ENCODE peak calls at places on chromosome 13, in seven cellular contexts. M is CD8-positive, alpha-beta T cell; Y is BE2C; O is left ventricle myocardium inferior; K is mesendoderm; X is Panc1; R is OCI-LY7. L is an unnamed sample.

GRCh38 chr13:33017410-33017929 is 1.2 kb downstream of the KL start:
- DNase-seq in M (no peak), Y (no peak), O (peak; percentile 48), K (peak; percentile 93), X (peak; percentile 5), R (peak; percentile 30), L (no peak)

GRCh38 chr13:93388701-93389100 is 162.1 kb downstream of the GPC6 start:
- DNase-seq in M (no peak), Y (no peak), O (no peak), K (no peak), X (no peak), R (no peak), L (peak; percentile 12)

GRCh38 chr13:52001120-52001731 is 10.0 kb downstream of the ATP7B start:
- DNase-seq in M (no peak), Y (no peak), O (no peak), K (peak; percentile 71), X (no peak), R (peak; percentile 75), L (no peak)

GRCh38 chr13:32010137-32010536 is 21.4 kb upstream of the FRY start:
- DNase-seq in M (no peak), Y (no peak), O (no peak), K (no peak), X (no peak), R (no peak), L (no peak)

GRCh38 chr13:113788413-113789135 is 29.5 kb downstream of the TMEM255B start:
- DNase-seq in M (no peak), Y (no peak), O (no peak), K (no peak), X (no peak), R (no peak), L (no peak)

GRCh38 chr13:32471187-32471922 is 43.4 kb upstream of the N4BP2L1 start:
- DNase-seq in M (no peak), Y (no peak), O (peak; percentile 42), K (no peak), X (no peak), R (no peak), L (no peak)

GRCh38 chr13:37648604-37649003 is 50.0 kb upstream of the POSTN start:
- DNase-seq in M (no peak), Y (no peak), O (no peak), K (no peak), X (no peak), R (no peak), L (peak; percentile 62)

GRCh38 chr13:52454459-52454824 is 836 bp upstream of the CKAP2 start:
- DNase-seq in M (no peak), Y (no peak), O (no peak), K (peak; percentile 3), X (no peak), R (peak; percentile 77), L (no peak)

GRCh38 chr13:25180795-25181537 is 8.9 kb upstream of the AMER2 start:
- DNase-seq in M (no peak), Y (no peak), O (no peak), K (no peak), X (no peak), R (peak; percentile 61), L (no peak)

GRCh38 chr13:42266464-42266863 is 5.5 kb upstream of the AKAP11 start:
- DNase-seq in M (no peak), Y (no peak), O (no peak), K (peak; percentile 35), X (no peak), R (no peak), L (peak; percentile 74)

GRCh38 chr13:38821753-38822551 is 135.1 kb downstream of the FREM2 start:
- DNase-seq in M (no peak), Y (no peak), O (no peak), K (peak; percentile 66), X (no peak), R (no peak), L (no peak)

GRCh38 chr13:18951412-18951811 is 230.2 kb downstream of the TUBA3C start:
- DNase-seq in M (no peak), Y (no peak), O (no peak), K (no peak), X (no peak), R (no peak), L (no peak)

GRCh38 chr13:25874907-25875306 is 176.9 kb downstream of the SHISA2 start:
- DNase-seq in M (peak; percentile 46), Y (no peak), O (no peak), K (peak; percentile 7), X (no peak), R (peak; percentile 23), L (no peak)

GRCh38 chr13:112510002-112510780 is 77.8 kb downstream of the TUBGCP3 start:
- DNase-seq in M (no peak), Y (peak; percentile 59), O (no peak), K (peak; percentile 94), X (no peak), R (peak; percentile 24), L (peak; percentile 16)

GRCh38 chr13:46389985-46390384 is 2.9 kb upstream of the RUBCNL start:
- DNase-seq in M (no peak), Y (no peak), O (peak; percentile 18), K (no peak), X (no peak), R (peak; percentile 90), L (no peak)

GRCh38 chr13:29935309-29935981 is 85.0 kb upstream of the UBL3 start:
- DNase-seq in M (peak; percentile 63), Y (no peak), O (no peak), K (no peak), X (no peak), R (peak; percentile 18), L (no peak)

GRCh38 chr13:48236528-48237353 is 3.7 kb downstream of the ITM2B start:
- DNase-seq in M (no peak), Y (no peak), O (no peak), K (peak; percentile 23), X (no peak), R (no peak), L (no peak)

GRCh38 chr13:111658150-111659100 is 338.0 kb downstream of the TEX29 start:
- DNase-seq in M (no peak), Y (no peak), O (no peak), K (peak; percentile 25), X (no peak), R (no peak), L (peak; percentile 52)

GRCh38 chr13:46622918-46623256 is 69.9 kb downstream of the LRCH1 start:
- DNase-seq in M (no peak), Y (peak; percentile 85), O (peak; percentile 24), K (no peak), X (no peak), R (peak; percentile 25), L (peak; percentile 78)

GRCh38 chr13:113852536-113853517 is 11.0 kb downstream of the GAS6 start:
- DNase-seq in M (no peak), Y (no peak), O (no peak), K (no peak), X (no peak), R (no peak), L (no peak)

GRCh38 chr13:99429670-99430069 is 71.6 kb upstream of the TM9SF2 start:
- DNase-seq in M (no peak), Y (no peak), O (no peak), K (no peak), X (no peak), R (peak; percentile 39), L (no peak)
- H3K36me3 ChIP-seq in M (no peaks in the 10 kb centered on the region), Y (no peaks in the 10 kb centered on the region), O (no peaks in the 10 kb centered on the region), K (no peaks in the 10 kb centered on the region), X (no peaks in the 10 kb centered on the region), R (no peaks in the 10 kb centered on the region), L (no peaks in the 10 kb centered on the region)

DNA sequence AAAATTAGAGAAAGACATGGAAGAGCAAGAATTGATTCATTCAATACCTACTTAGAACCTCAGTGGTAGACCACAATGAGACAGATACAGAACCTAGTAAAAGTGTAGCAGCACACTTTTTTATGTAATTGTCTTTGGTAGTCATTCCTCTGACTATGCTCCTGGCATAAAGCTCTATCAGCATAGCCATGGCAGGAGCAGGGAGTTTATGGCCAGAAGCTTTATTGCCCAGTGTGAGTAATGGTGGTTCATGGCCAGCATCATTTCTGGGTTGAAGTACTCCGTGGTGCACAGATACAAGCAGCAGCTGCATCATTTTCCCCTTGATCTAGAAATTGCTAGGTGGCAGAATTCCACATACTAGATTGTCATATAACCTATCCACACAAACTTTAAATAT is 352.6 kb downstream of the TBC1D4 start:
- DNase-seq in M (no peak), Y (no peak), O (no peak), K (no peak), X (no peak), R (no peak), L (peak; percentile 56)
- H3K36me3 ChIP-seq in M (no peaks in the 10 kb centered on the region), Y (no peaks in the 10 kb centered on the region), O (no peaks in the 10 kb centered on the region), K (no peaks in the 10 kb centered on the region), X (no peaks in the 10 kb centered on the region), R (no peaks in the 10 kb centered on the region), L (no peaks in the 10 kb centered on the region)

GRCh38 chr13:77084755-77085154 is 57.8 kb upstream of the FBXL3 start:
- DNase-seq in M (no peak), Y (no peak), O (no peak), K (no peak), X (no peak), R (no peak), L (no peak)

GRCh38 chr13:77079902-77080413 is 53.0 kb upstream of the FBXL3 start:
- DNase-seq in M (no peak), Y (no peak), O (no peak), K (no peak), X (no peak), R (no peak), L (no peak)
- H3K36me3 ChIP-seq in M (peaks cover 65% of the 10 kb centered on the region), Y (peaks cover 68% of the 10 kb centered on the region), O (peaks cover 97% of the 10 kb centered on the region), K (no peaks in the 10 kb centered on the region), X (peaks cover 4% of the 10 kb centered on the region), R (peaks cover 100% of the 10 kb centered on the region), L (peaks cover 25% of the 10 kb centered on the region)

GRCh38 chr13:80337011-80337688 is 3.8 kb downstream of the SPRY2 start:
- DNase-seq in M (no peak), Y (peak; percentile 32), O (no peak), K (no peak), X (no peak), R (no peak), L (no peak)
- H3K36me3 ChIP-seq in M (no peaks in the 10 kb centered on the region), Y (peaks cover 51% of the 10 kb centered on the region), O (peaks cover 43% of the 10 kb centered on the region), K (peaks cover 11% of the 10 kb centered on the region), X (peaks cover 10% of the 10 kb centered on the region), R (no peaks in the 10 kb centered on the region), L (peaks cover 19% of the 10 kb centered on the region)

GRCh38 chr13:40772765-40773473 is 1.9 kb upstream of the MRPS31 start:
- DNase-seq in M (no peak), Y (no peak), O (no peak), K (no peak), X (no peak), R (no peak), L (no peak)
- H3K36me3 ChIP-seq in M (no peaks in the 10 kb centered on the region), Y (no peaks in the 10 kb centered on the region), O (no peaks in the 10 kb centered on the region), K (no peaks in the 10 kb centered on the region), X (peaks cover 4% of the 10 kb centered on the region), R (no peaks in the 10 kb centered on the region), L (no peaks in the 10 kb centered on the region)

L was measured in MG63.